ENCODE peak calls at places on chromosome 1, in four cellular contexts. G, T, L and V are unnamed samples.

GRCh38 chr1:1299686-1300351 is 7.9 kb downstream of the ACAP3 start:
- DNase-seq in T (no peak), L (no peak), G (peak; percentile 49), V (no peak)

GRCh38 chr1:64163972-64164371 is 39.5 kb upstream of the UBE2U start:
- DNase-seq in L (no peak), T (no peak), G (no peak), V (no peak)

GRCh38 chr1:230833511-230833910 is 34.8 kb downstream of the C1orf198 start:
- DNase-seq in T (no peak), L (no peak), G (no peak), V (no peak)

GRCh38 chr1:203805689-203806088 is 10.3 kb downstream of the ZBED6 start:
- DNase-seq in G (no peak), L (no peak), T (no peak), V (no peak)

GRCh38 chr1:5620997-5621396 is 371.2 kb downstream of the NPHP4 start:
- DNase-seq in G (no peak), T (no peak), L (no peak), V (no peak)

GRCh38 chr1:209587778-209588177 is 4.3 kb downstream of the CAMK1G start:
- DNase-seq in L (no peak), T (no peak), G (no peak), V (no peak)

GRCh38 chr1:21185221-21185731 is 8.6 kb upstream of the EIF4G3 start:
- DNase-seq in G (no peak), L (no peak), T (no peak), V (no peak)

GRCh38 chr1:3065797-3066196 is 3.2 kb upstream of the PRDM16 start:
- DNase-seq in L (no peak), G (peak; percentile 41), T (no peak), V (no peak)

GRCh38 chr1:75672528-75673393 is 51.7 kb upstream of the ACADM start:
- DNase-seq in T (no peak), L (no peak), G (no peak), V (no peak)

GRCh38 chr1:19808351-19808750 is 6.7 kb downstream of the RNF186 start:
- DNase-seq in T (no peak), L (no peak), G (no peak), V (no peak)

GRCh38 chr1:38611661-38612211 is 247.8 kb downstream of the RRAGC start:
- DNase-seq in G (no peak), T (no peak), L (no peak), V (no peak)

GRCh38 chr1:3523980-3524379 is 69.5 kb downstream of the ARHGEF16 start:
- DNase-seq in T (no peak), G (no peak), L (no peak), V (no peak)

GRCh38 chr1:3258431-3259003 is 189.5 kb downstream of the PRDM16 start:
- DNase-seq in T (no peak), G (no peak), L (no peak), V (no peak)

GRCh38 chr1:168867941-168868634 is 139.1 kb upstream of the DPT start:
- DNase-seq in G (no peak), T (no peak), L (no peak), V (no peak)

GRCh38 chr1:53878492-53879105 is 11.0 kb downstream of the YIPF1 start:
- DNase-seq in G (no peak), T (no peak), L (no peak), V (no peak)

GRCh38 chr1:9687876-9688582 is 36.5 kb downstream of the PIK3CD start:
- DNase-seq in G (peak; percentile 54), T (no peak), L (no peak), V (peak; percentile 34)

GRCh38 chr1:224223819-224224714 is 41.0 kb downstream of the DEGS1 start:
- DNase-seq in T (no peak), L (no peak), G (no peak), V (peak; percentile 2)

GRCh38 chr1:161954050-161954449 is 69.6 kb downstream of the OLFML2B start:
- DNase-seq in L (no peak), G (no peak), T (no peak), V (no peak)

GRCh38 chr1:85322655-85323054 is 46.2 kb upstream of the BCL10 start:
- DNase-seq in T (no peak), G (no peak), L (no peak), V (no peak)

GRCh38 chr1:209076688-209077087 is 506.8 kb upstream of the CAMK1G start:
- DNase-seq in T (no peak), G (no peak), L (no peak), V (no peak)